ENCODE peak calls at places on chromosomes 13 and 19, in nine cellular contexts. K, J, E, W, C, I, X, A and T are unnamed samples.

GRCh38 chr13:61531383-61532065 is 115.9 kb upstream of the PCDH20 start:
- DNase-seq in K (no peak), J (no peak), E (no peak), W (no peak), C (no peak), I (no peak), X (no peak), A (no peak), T (no peak)

GRCh38 chr19:39498262-39499081 is at the start of gene DLL3:
- DNase-seq in K (no peak), J (no peak), E (no peak), W (no peak), C (no peak), I (peak), X (no peak), A (no peak), T (no peak)

GRCh38 chr13:90270231-90270630 is 1077.3 kb upstream of the MIR17HG start:
- DNase-seq in K (no peak), J (peak), E (no peak), W (no peak), C (no peak), I (no peak), X (no peak), A (no peak), T (no peak)

GRCh38 chr19:45569619-45570421 is 14.8 kb downstream of the OPA3 start:
- DNase-seq in K (peak), J (no peak), E (peak), W (peak), C (peak), I (peak), X (peak), A (peak), T (no peak)

GRCh38 chr19:19552811-19553210 is 14.7 kb downstream of the CILP2 start:
- DNase-seq in K (peak), J (no peak), E (no peak), W (no peak), C (no peak), I (peak), X (no peak), A (peak), T (no peak)

GRCh38 chr13:100139822-100140221 is 50.9 kb downstream of the PCCA start:
- DNase-seq in K (no peak), J (peak), E (no peak), W (no peak), C (no peak), I (no peak), X (no peak), A (no peak), T (no peak)

GRCh38 chr13:76764429-76764828 is 121.8 kb downstream of the KCTD12 start:
- DNase-seq in K (no peak), J (no peak), E (peak), W (no peak), C (peak), I (no peak), X (no peak), A (no peak), T (no peak)

GRCh38 chr19:2059422-2060201 is 8.6 kb upstream of the MKNK2 start:
- DNase-seq in K (peak), J (peak), E (peak), W (no peak), C (peak), I (peak), X (peak), A (no peak), T (no peak)

GRCh38 chr13:49938921-49939320 is 2.8 kb upstream of the SPRYD7 start:
- DNase-seq in K (no peak), J (no peak), E (peak), W (no peak), C (no peak), I (no peak), X (no peak), A (no peak), T (no peak)

GRCh38 chr13:29991343-29991742 is 140.9 kb upstream of the UBL3 start:
- DNase-seq in K (peak), J (peak), E (no peak), W (no peak), C (no peak), I (peak), X (no peak), A (no peak), T (no peak)

GRCh38 chr13:35888327-35888940 is 242.7 kb downstream of the DCLK1 start:
- DNase-seq in K (no peak), J (peak), E (no peak), W (no peak), C (no peak), I (no peak), X (no peak), A (no peak), T (no peak)

GRCh38 chr13:67296511-67296910 is 66.4 kb upstream of the PCDH9 start:
- DNase-seq in K (no peak), J (peak), E (no peak), W (no peak), C (no peak), I (no peak), X (no peak), A (no peak), T (no peak)

GRCh38 chr13:108326318-108326717 is 56.8 kb downstream of the TNFSF13B start:
- DNase-seq in K (no peak), J (no peak), E (peak), W (no peak), C (no peak), I (no peak), X (no peak), A (peak), T (no peak)

GRCh38 chr19:2477141-2477710 is 1.3 kb downstream of the GADD45B start:
- DNase-seq in K (peak), J (no peak), E (peak), W (no peak), C (peak), I (peak), X (no peak), A (peak), T (no peak)

GRCh38 chr19:38877781-38878574 is at the start of gene RINL:
- DNase-seq in K (peak), J (no peak), E (peak), W (peak), C (no peak), I (no peak), X (no peak), A (peak), T (peak)

GRCh38 chr13:40330950-40331349 is 335.5 kb downstream of the FOXO1 start:
- DNase-seq in K (peak), J (no peak), E (peak), W (no peak), C (no peak), I (no peak), X (no peak), A (no peak), T (no peak)

GRCh38 chr19:11549386-11549953 is 9.6 kb downstream of the ELOF1 start:
- DNase-seq in K (no peak), J (no peak), E (no peak), W (no peak), C (no peak), I (no peak), X (no peak), A (no peak), T (no peak)

GRCh38 chr19:40217921-40218890 is at the start of gene TTC9B:
- DNase-seq in K (no peak), J (no peak), E (no peak), W (peak), C (no peak), I (peak), X (no peak), A (no peak), T (peak)

GRCh38 chr13:24489721-24490120 is 22.9 kb downstream of the PARP4 start:
- DNase-seq in K (no peak), J (no peak), E (no peak), W (no peak), C (no peak), I (no peak), X (no peak), A (no peak), T (no peak)

GRCh38 chr13:35470671-35471465 is 5.6 kb downstream of the MAB21L1 start:
- DNase-seq in K (peak), J (peak), E (peak), W (no peak), C (no peak), I (peak), X (no peak), A (no peak), T (no peak)

GRCh38 chr13:98992355-98992754 is 14.5 kb upstream of the DOCK9 start:
- DNase-seq in K (no peak), J (peak), E (no peak), W (no peak), C (no peak), I (no peak), X (no peak), A (no peak), T (no peak)

GRCh38 chr19:51803529-51803928 is 8.6 kb downstream of the FPR3 start:
- DNase-seq in K (no peak), J (no peak), E (no peak), W (no peak), C (no peak), I (no peak), X (no peak), A (no peak), T (no peak)

GRCh38 chr19:40371802-40372122 is 18.2 kb downstream of the HIPK4 start:
- DNase-seq in K (no peak), J (no peak), E (no peak), W (no peak), C (no peak), I (no peak), X (no peak), A (no peak), T (no peak)

GRCh38 chr19:38869160-38869835 is 8.8 kb downstream of the RINL start:
- DNase-seq in K (no peak), J (no peak), E (peak), W (no peak), C (no peak), I (no peak), X (no peak), A (no peak), T (no peak)

GRCh38 chr13:100646030-100646673 is 28.4 kb downstream of the TMTC4 start:
- DNase-seq in K (no peak), J (peak), E (no peak), W (no peak), C (no peak), I (no peak), X (peak), A (no peak), T (no peak)

GRCh38 chr19:42233638-42234292 is 8.6 kb downstream of the GSK3A start:
- DNase-seq in K (no peak), J (no peak), E (no peak), W (no peak), C (no peak), I (no peak), X (no peak), A (no peak), T (no peak)

GRCh38 chr13:50731400-50731799 is 112.1 kb downstream of the DLEU7 start:
- DNase-seq in K (peak), J (peak), E (no peak), W (no peak), C (no peak), I (peak), X (no peak), A (no peak), T (no peak)

GRCh38 chr19:18291590-18292459 is 10.4 kb upstream of the JUND start:
- DNase-seq in K (peak), J (peak), E (peak), W (peak), C (peak), I (peak), X (no peak), A (no peak), T (peak)

GRCh38 chr19:823565-824121 is 1.9 kb upstream of the PLPPR3 start:
- DNase-seq in K (peak), J (no peak), E (no peak), W (no peak), C (no peak), I (no peak), X (no peak), A (no peak), T (no peak)

GRCh38 chr13:41244555-41244954 is 18.8 kb downstream of the MTRF1 start:
- DNase-seq in K (no peak), J (no peak), E (no peak), W (no peak), C (no peak), I (peak), X (no peak), A (no peak), T (no peak)

GRCh38 chr19:36092566-36092965 is 18.4 kb upstream of the OVOL3 start:
- DNase-seq in K (no peak), J (no peak), E (no peak), W (no peak), C (no peak), I (no peak), X (no peak), A (no peak), T (no peak)

GRCh38 chr19:37926711-37927110 is 19.7 kb downstream of the SIPA1L3 start:
- DNase-seq in K (no peak), J (no peak), E (no peak), W (no peak), C (no peak), I (no peak), X (no peak), A (no peak), T (no peak)

GRCh38 chr13:26186141-26186870 is 35.8 kb downstream of the RNF6 start:
- DNase-seq in K (peak), J (peak), E (peak), W (peak), C (peak), I (peak), X (peak), A (peak), T (peak)

DNA sequence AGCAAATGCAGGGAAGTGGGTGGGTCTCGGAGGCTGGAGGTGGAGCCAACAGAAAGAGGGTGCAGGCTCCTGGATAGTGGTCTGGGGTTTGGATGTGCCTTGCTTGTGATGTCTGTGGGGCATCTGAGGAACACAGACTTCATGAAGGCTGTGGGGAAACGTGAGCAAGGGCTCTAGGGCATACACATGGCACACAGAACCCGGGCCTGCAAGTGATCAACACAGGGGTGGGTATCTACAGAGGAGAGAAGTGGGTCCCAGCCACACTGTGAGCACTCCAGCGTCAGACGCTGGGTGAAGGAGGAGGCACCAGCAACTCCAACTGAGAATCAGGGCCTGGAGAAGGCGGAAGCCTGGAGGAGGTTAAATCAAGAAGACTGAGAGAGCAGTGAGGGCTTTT is 5.4 kb upstream of the UBE2M start:
- DNase-seq in K (no peak), J (no peak), E (no peak), W (no peak), C (peak), I (no peak), X (no peak), A (no peak), T (no peak)
- H3K4me3 ChIP-seq in K (no peak), J (no peak), E (no peak), W (no peak), C (no peak), I (no peak), X (no peak), A (no peak), T (no peak)

DNA sequence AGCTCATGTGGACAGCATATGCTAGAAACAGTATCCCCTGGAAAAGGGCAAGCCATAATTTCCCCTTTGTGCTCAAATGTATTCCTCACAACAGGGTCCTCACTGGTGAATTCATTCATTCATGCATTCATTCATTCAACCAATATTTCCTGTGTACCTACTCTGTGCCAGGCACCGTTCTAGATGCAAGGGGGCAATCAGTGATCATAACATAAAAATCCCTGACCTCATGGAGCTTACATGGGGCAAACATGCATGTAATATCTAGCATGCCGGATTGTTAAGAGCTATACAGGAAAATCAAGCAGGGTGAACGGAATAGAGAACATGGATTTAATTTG is 2.6 kb downstream of the RANBP3 start:
- DNase-seq in K (no peak), J (no peak), E (no peak), W (no peak), C (no peak), I (no peak), X (no peak), A (no peak), T (no peak)
- H3K4me3 ChIP-seq in K (no peak), J (no peak), E (no peak), W (no peak), C (no peak), I (no peak), X (no peak), A (peak), T (no peak)

GRCh38 chr13:113109151-113110047 is 3.8 kb downstream of the F7 start:
- DNase-seq in K (no peak), J (no peak), E (no peak), W (no peak), C (peak), I (no peak), X (no peak), A (no peak), T (no peak)
- H3K4me3 ChIP-seq in K (no peak), J (no peak), E (no peak), W (no peak), C (no peak), I (no peak), X (no peak), A (no peak), T (no peak)

GRCh38 chr19:3547301-3547731 is 8.3 kb downstream of the TEKTIP1 start:
- DNase-seq in K (no peak), J (no peak), E (no peak), W (no peak), C (no peak), I (peak), X (no peak), A (no peak), T (no peak)
- H3K4me3 ChIP-seq in K (no peak), J (no peak), E (no peak), W (no peak), C (no peak), I (no peak), X (no peak), A (no peak), T (no peak)

GRCh38 chr19:35040474-35040825 is 1.1 kb upstream of the HPN start:
- DNase-seq in K (no peak), J (no peak), E (no peak), W (no peak), C (no peak), I (no peak), X (no peak), A (no peak), T (no peak)
- H3K4me3 ChIP-seq in K (no peak), J (no peak), E (peak), W (peak), C (no peak), I (peak), X (no peak), A (no peak), T (no peak)

GRCh38 chr19:27918818-27919217 is 1294.1 kb downstream of the UQCRFS1 start:
- DNase-seq in K (no peak), J (no peak), E (no peak), W (no peak), C (no peak), I (no peak), X (no peak), A (no peak), T (peak)

GRCh38 chr19:27925202-27925601 is 1287.7 kb downstream of the UQCRFS1 start:
- DNase-seq in K (no peak), J (no peak), E (no peak), W (no peak), C (no peak), I (no peak), X (no peak), A (no peak), T (no peak)

GRCh38 chr19:27920774-27921173 is 1292.2 kb downstream of the UQCRFS1 start:
- DNase-seq in K (no peak), J (no peak), E (no peak), W (no peak), C (no peak), I (no peak), X (no peak), A (no peak), T (no peak)

GRCh38 chr19:27922970-27923369 is 1290.0 kb downstream of the UQCRFS1 start:
- DNase-seq in K (no peak), J (no peak), E (no peak), W (no peak), C (no peak), I (no peak), X (no peak), A (no peak), T (no peak)
- H3K4me3 ChIP-seq in K (no peak), J (no peak), E (no peak), W (no peak), C (no peak), I (no peak), X (no peak), A (no peak), T (no peak)